ENCODE peak calls at places on chromosomes 7 and 10, in eight cellular contexts. T is NCI-H748 treated with DMSO at 0.1 percent for 48 hours; G is activated CD8-positive, alpha-beta memory T cell treated with anti-CD3 and anti-CD28 coated beads for 24 hours; N is left ventricle myocardium inferior; Z is AG04449; U is NCI-H2081 treated with DMSO at 0.1 percent for 48 hours; A is ELR; S is neural progenitor cell. Q is an unnamed sample.

GRCh38 chr10:58050575-58050974 is 217.1 kb downstream of the IPMK start:
- DNase-seq in T (no peak), G (no peak), N (no peak), Z (no peak), U (no peak), A (no peak), S (no peak), Q (no peak)

GRCh38 chr10:96299383-96299782 is 4.9 kb upstream of the DNTT start:
- DNase-seq in T (no peak), G (no peak), N (no peak), Z (no peak), U (no peak), A (no peak), S (no peak), Q (no peak)

GRCh38 chr10:110208614-110209398 is 1.4 kb downstream of the MXI1 start:
- DNase-seq in T (no peak), G (no peak), N (peak; percentile 36), Z (no peak), U (no peak), A (peak; percentile 68), S (peak; percentile 46), Q (peak; percentile 22)

GRCh38 chr10:101066890-101067355 is 5.1 kb downstream of the KAZALD1 start:
- DNase-seq in T (peak; percentile 38), G (no peak), N (no peak), Z (no peak), U (no peak), A (no peak), S (peak; percentile 55), Q (no peak)

GRCh38 chr7:27165089-27165654 is at the start of gene HOXA9:
- DNase-seq in T (no peak), G (peak; percentile 71), N (peak; percentile 32), Z (peak; percentile 88), U (no peak), A (peak; percentile 73), S (no peak), Q (no peak)

GRCh38 chr10:132350391-132350790 is 18.4 kb downstream of the LRRC27 start:
- DNase-seq in T (no peak), G (no peak), N (no peak), Z (no peak), U (no peak), A (no peak), S (no peak), Q (no peak)

GRCh38 chr7:134763960-134764359 is 15.5 kb upstream of the CALD1 start:
- DNase-seq in T (no peak), G (no peak), N (peak; percentile 40), Z (no peak), U (no peak), A (no peak), S (no peak), Q (no peak)

GRCh38 chr7:12210179-12211053 is 678 bp upstream of the TMEM106B start:
- DNase-seq in T (peak; percentile 56), G (no peak), N (peak; percentile 14), Z (no peak), U (no peak), A (no peak), S (no peak), Q (no peak)

GRCh38 chr10:91635401-91636400 is 2.8 kb upstream of the PPP1R3C start:
- DNase-seq in T (peak; percentile 60), G (peak; percentile 61), N (no peak), Z (no peak), U (peak; percentile 14), A (peak; percentile 90), S (peak; percentile 70), Q (peak; percentile 82)

GRCh38 chr7:147513451-147513850 is 1077.1 kb upstream of the C7orf33 start:
- DNase-seq in T (peak; percentile 47), G (no peak), N (no peak), Z (no peak), U (no peak), A (no peak), S (no peak), Q (no peak)

GRCh38 chr10:75211007-75211735 is 575 bp downstream of the VDAC2 start:
- DNase-seq in T (no peak), G (no peak), N (no peak), Z (no peak), U (no peak), A (peak; percentile 74), S (no peak), Q (no peak)

GRCh38 chr10:60096761-60097513 is 190.6 kb upstream of the CCDC6 start:
- DNase-seq in T (no peak), G (no peak), N (no peak), Z (no peak), U (no peak), A (no peak), S (no peak), Q (no peak)

GRCh38 chr7:70647801-70648491 is 484.0 kb upstream of the GALNT17 start:
- DNase-seq in T (no peak), G (peak; percentile 85), N (no peak), Z (no peak), U (no peak), A (peak; percentile 94), S (no peak), Q (no peak)

GRCh38 chr10:21090609-21091082 is 193.5 kb upstream of the NEBL start:
- DNase-seq in T (no peak), G (no peak), N (no peak), Z (no peak), U (no peak), A (no peak), S (no peak), Q (no peak)

GRCh38 chr10:30870926-30871325 is 160.7 kb downstream of the ZNF438 start:
- DNase-seq in T (no peak), G (no peak), N (no peak), Z (no peak), U (no peak), A (no peak), S (no peak), Q (no peak)

GRCh38 chr7:2289621-2290020 is 24.6 kb downstream of the SNX8 start:
- DNase-seq in T (no peak), G (no peak), N (no peak), Z (no peak), U (no peak), A (no peak), S (no peak), Q (no peak)

GRCh38 chr7:145106001-145106400 is 270.1 kb upstream of the TPK1 start:
- DNase-seq in T (peak; percentile 63), G (no peak), N (peak; percentile 31), Z (no peak), U (peak; percentile 66), A (no peak), S (no peak), Q (peak; percentile 83)

GRCh38 chr7:4519819-4520520 is 162.1 kb upstream of the FOXK1 start:
- DNase-seq in T (no peak), G (no peak), N (no peak), Z (no peak), U (no peak), A (no peak), S (no peak), Q (no peak)

GRCh38 chr10:112363696-112364688 is 9.9 kb upstream of the ACSL5 start:
- DNase-seq in T (no peak), G (no peak), N (no peak), Z (no peak), U (no peak), A (no peak), S (no peak), Q (no peak)

GRCh38 chr10:108132303-108132702 is 967.8 kb upstream of the SORCS1 start:
- DNase-seq in T (peak; percentile 1), G (no peak), N (no peak), Z (no peak), U (no peak), A (no peak), S (no peak), Q (no peak)

GRCh38 chr7:106178593-106179134 is 66.6 kb upstream of the SYPL1 start:
- DNase-seq in T (peak; percentile 25), G (no peak), N (no peak), Z (no peak), U (no peak), A (peak; percentile 53), S (no peak), Q (peak; percentile 52)

GRCh38 chr7:87570178-87570577 is 30.5 kb downstream of the ABCB1 start:
- DNase-seq in T (no peak), G (no peak), N (no peak), Z (peak; percentile 41), U (no peak), A (peak; percentile 70), S (no peak), Q (no peak)

GRCh38 chr7:50653116-50653854 is 88.1 kb upstream of the DDC start:
- DNase-seq in T (no peak), G (peak; percentile 51), N (peak; percentile 70), Z (no peak), U (no peak), A (no peak), S (no peak), Q (peak; percentile 68)

GRCh38 chr10:129057856-129058663 is 409.0 kb upstream of the MGMT start:
- DNase-seq in T (no peak), G (no peak), N (no peak), Z (no peak), U (no peak), A (no peak), S (no peak), Q (no peak)

GRCh38 chr7:101121996-101122932 is 4.6 kb upstream of the SERPINE1 start:
- DNase-seq in T (no peak), G (no peak), N (peak; percentile 75), Z (peak; percentile 98), U (no peak), A (peak; percentile 98), S (peak; percentile 32), Q (peak; percentile 91)

GRCh38 chr10:28925154-28925663 is 247.9 kb downstream of the BAMBI start:
- DNase-seq in T (no peak), G (no peak), N (peak; percentile 32), Z (no peak), U (no peak), A (no peak), S (peak; percentile 30), Q (no peak)

GRCh38 chr7:14837216-14837615 is 65.3 kb downstream of the DGKB start:
- DNase-seq in T (no peak), G (no peak), N (no peak), Z (no peak), U (no peak), A (peak; percentile 36), S (no peak), Q (no peak)

GRCh38 chr10:58508316-58508715 is 4.4 kb upstream of the BICC1 start:
- DNase-seq in T (no peak), G (no peak), N (no peak), Z (peak; percentile 36), U (no peak), A (peak; percentile 75), S (no peak), Q (no peak)

GRCh38 chr7:2508327-2509231 is 11.0 kb upstream of the LFNG start:
- DNase-seq in T (no peak), G (peak; percentile 84), N (peak; percentile 79), Z (peak; percentile 50), U (no peak), A (peak; percentile 81), S (peak; percentile 48), Q (no peak)

GRCh38 chr10:29539398-29539797 is 95.4 kb downstream of the SVIL start:
- DNase-seq in T (no peak), G (no peak), N (no peak), Z (no peak), U (no peak), A (no peak), S (no peak), Q (no peak)

GRCh38 chr7:102255501-102255900 is 31.2 kb upstream of the SH2B2 start:
- DNase-seq in T (no peak), G (no peak), N (no peak), Z (no peak), U (no peak), A (no peak), S (no peak), Q (no peak)

GRCh38 chr7:88218836-88219605 is 817 bp downstream of the SRI start:
- DNase-seq in T (peak; percentile 38), G (peak; percentile 63), N (peak; percentile 26), Z (no peak), U (peak; percentile 29), A (peak; percentile 72), S (peak; percentile 62), Q (no peak)

GRCh38 chr10:34739915-34740314 is 75.2 kb downstream of the PARD3 start:
- DNase-seq in T (peak; percentile 23), G (no peak), N (peak; percentile 40), Z (no peak), U (no peak), A (no peak), S (peak; percentile 87), Q (peak; percentile 37)

GRCh38 chr7:82335001-82335400 is 108.6 kb downstream of the CACNA2D1 start:
- DNase-seq in T (no peak), G (no peak), N (no peak), Z (no peak), U (no peak), A (no peak), S (no peak), Q (no peak)

Q was measured in fibroblast of the conjunctiva.